ENCODE peak calls at places on chromosome 11, in four cellular contexts. I is stomach, E is OCI-LY7, T is caudate nucleus. U is an unnamed sample.

GRCh38 chr11:131644204-131644603 is 273.8 kb downstream of the NTM start:
- DNase-seq in E (no peak), T (no peak), I (no peak), U (no peak)

GRCh38 chr11:86660011-86660595 is 12.3 kb downstream of the ME3 start:
- DNase-seq in E (no peak), T (no peak), I (no peak), U (no peak)

GRCh38 chr11:68140496-68141246 is 19.5 kb upstream of the CHKA start:
- DNase-seq in T (no peak), I (peak; percentile 53), E (no peak), U (no peak)

GRCh38 chr11:73376803-73377629 is 817 bp downstream of the RELT start:
- DNase-seq in I (peak; percentile 41), E (peak; percentile 66), T (peak; percentile 51), U (no peak)

GRCh38 chr11:71140206-71140919 is 112.0 kb downstream of the SHANK2 start:
- DNase-seq in I (no peak), T (peak; percentile 64), E (no peak), U (peak; percentile 33)

GRCh38 chr11:281486-282161 is 3.4 kb downstream of the NLRP6 start:
- DNase-seq in I (no peak), T (no peak), E (no peak), U (no peak)

GRCh38 chr11:35418282-35418846 is 994 bp downstream of the SLC1A2 start:
- DNase-seq in T (peak; percentile 8), I (no peak), E (no peak), U (no peak)

GRCh38 chr11:9941991-9942390 is 278.1 kb downstream of the SWAP70 start:
- DNase-seq in T (no peak), I (no peak), E (no peak), U (no peak)

GRCh38 chr11:120622189-120622912 is 110.8 kb downstream of the GRIK4 start:
- DNase-seq in E (peak; percentile 43), I (no peak), T (no peak), U (no peak)

GRCh38 chr11:45805305-45806071 is 539 bp downstream of the SLC35C1 start:
- DNase-seq in E (no peak), I (peak; percentile 34), T (no peak), U (no peak)

GRCh38 chr11:64765291-64765803 is 5.6 kb upstream of the PYGM start:
- DNase-seq in T (no peak), E (no peak), I (no peak), U (no peak)

GRCh38 chr11:81476345-81476744 is 1257.3 kb downstream of the FAM181B start:
- DNase-seq in E (no peak), I (no peak), T (no peak), U (no peak)

GRCh38 chr11:9955387-9955786 is 291.5 kb downstream of the SWAP70 start:
- DNase-seq in E (no peak), I (no peak), T (no peak), U (no peak)

GRCh38 chr11:74205181-74205580 is 34.1 kb downstream of the PPME1 start:
- DNase-seq in I (no peak), T (no peak), E (no peak), U (no peak)

GRCh38 chr11:16169946-16170345 is 186.4 kb downstream of the SOX6 start:
- DNase-seq in E (no peak), T (no peak), I (no peak), U (no peak)

GRCh38 chr11:78131956-78132355 is 7.5 kb downstream of the ALG8 start:
- DNase-seq in E (no peak), T (no peak), I (no peak), U (no peak)

GRCh38 chr11:103619480-103619879 is 417.0 kb upstream of the DDI1 start:
- DNase-seq in T (no peak), I (no peak), E (peak; percentile 5), U (no peak)

GRCh38 chr11:46889689-46890475 is 28.5 kb downstream of the LRP4 start:
- DNase-seq in I (peak; percentile 81), E (peak; percentile 85), T (peak; percentile 75), U (peak; percentile 62)

GRCh38 chr11:105371311-105371710 is 231.7 kb upstream of the CARD18 start:
- DNase-seq in T (no peak), I (no peak), E (no peak), U (no peak)

GRCh38 chr11:65786008-65786785 is 666 bp upstream of the OVOL1 start:
- DNase-seq in E (no peak), T (no peak), I (peak; percentile 59), U (no peak)

GRCh38 chr11:14378171-14378570 is 19.2 kb upstream of the RRAS2 start:
- DNase-seq in T (no peak), E (no peak), I (no peak), U (no peak)

GRCh38 chr11:19560156-19560555 is 152.5 kb upstream of the NAV2 start:
- DNase-seq in I (no peak), E (no peak), T (no peak), U (no peak)

GRCh38 chr11:116598556-116598955 is 174.2 kb downstream of the BUD13 start:
- DNase-seq in T (no peak), I (no peak), E (no peak), U (no peak)

GRCh38 chr11:122706689-122707088 is 51.2 kb downstream of the UBASH3B start:
- DNase-seq in T (no peak), E (no peak), I (no peak), U (no peak)

GRCh38 chr11:67406969-67407699 is 3.3 kb downstream of the TBC1D10C start:
- DNase-seq in T (peak; percentile 73), E (peak; percentile 68), I (no peak), U (no peak)

GRCh38 chr11:34235591-34236071 is 122.2 kb downstream of the ABTB2 start:
- DNase-seq in I (no peak), T (no peak), E (no peak), U (no peak)

GRCh38 chr11:66081505-66081904 is 11.4 kb downstream of the PACS1 start:
- DNase-seq in T (peak; percentile 15), I (peak; percentile 78), E (peak; percentile 92), U (peak; percentile 31)

GRCh38 chr11:12135185-12135584 is 24.8 kb downstream of the MICAL2 start:
- DNase-seq in E (no peak), T (no peak), I (no peak), U (no peak)

GRCh38 chr11:12137005-12137690 is 26.8 kb downstream of the MICAL2 start:
- DNase-seq in I (peak; percentile 51), T (no peak), E (no peak), U (no peak)

GRCh38 chr11:12139144-12139881 is 28.9 kb downstream of the MICAL2 start:
- DNase-seq in T (no peak), E (no peak), I (no peak), U (no peak)

GRCh38 chr11:12140186-12140938 is 30.0 kb downstream of the MICAL2 start:
- DNase-seq in E (no peak), T (no peak), I (no peak), U (no peak)

DNA sequence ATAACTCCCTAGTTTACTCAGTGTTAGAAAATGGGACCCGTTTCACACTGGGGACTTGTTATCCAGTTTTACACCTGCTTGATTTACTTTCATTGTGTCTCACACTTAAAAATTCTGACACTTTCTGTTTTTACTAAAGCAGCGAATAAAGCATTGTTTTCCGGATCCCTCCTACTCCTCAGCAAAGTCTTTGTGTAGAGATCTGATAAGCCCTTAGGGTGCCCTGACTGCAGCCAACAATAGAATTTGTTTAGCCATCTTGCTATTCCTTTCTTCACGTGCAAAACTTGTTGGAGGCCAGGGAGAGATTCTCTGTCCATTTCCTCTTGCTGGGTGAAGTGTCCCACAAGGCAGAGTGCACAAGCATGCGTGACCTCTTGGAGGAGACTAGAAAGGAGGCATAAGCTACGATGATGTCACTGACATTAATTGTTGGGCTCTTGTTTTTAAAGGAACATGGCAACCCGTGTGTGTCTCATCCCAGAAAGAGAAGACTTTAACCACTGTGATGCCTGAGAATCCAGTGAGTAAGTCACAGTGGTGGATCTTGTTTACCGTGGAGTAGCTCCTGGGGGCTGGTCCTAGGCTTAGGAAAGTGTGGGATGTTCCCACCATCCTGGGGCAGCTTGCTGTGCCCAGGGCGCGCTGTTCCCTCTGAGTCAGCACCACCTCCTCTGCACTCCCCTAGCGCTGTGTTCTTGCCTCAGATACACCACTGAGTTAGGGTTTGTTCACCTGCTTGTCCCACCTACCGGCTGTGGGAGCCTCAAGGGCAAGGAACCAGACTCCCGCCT is 27.7 kb downstream of the MICAL2 start:
- DNase-seq in I (no peak), E (no peak), T (no peak), U (no peak)
- H3K27ac ChIP-seq in I (peak overlapping the region; percentile 84), E (no peak overlapping the region), T (peak overlapping the region; percentile 27), U (no peak overlapping the region)

DNA sequence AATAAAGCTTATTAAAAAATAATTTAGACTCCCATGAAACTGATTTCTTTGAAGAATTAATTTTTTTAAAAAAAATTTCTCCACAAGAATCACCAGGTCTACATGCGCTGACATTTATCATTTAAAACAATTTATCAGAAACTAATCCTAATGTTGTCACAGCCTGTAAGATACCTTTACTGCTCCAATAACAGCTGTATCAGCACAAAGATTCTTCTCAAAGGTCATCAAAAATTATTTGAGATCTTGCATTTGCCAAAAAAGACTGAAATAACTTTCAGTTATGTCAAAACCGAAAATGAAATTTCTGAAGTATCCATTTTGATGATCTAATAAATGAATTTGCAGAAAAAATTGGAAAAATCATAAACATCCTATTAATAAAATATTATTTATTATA is 8.1 kb downstream of the KRTAP5-5 start:
- DNase-seq in E (no peak), T (no peak), I (no peak), U (no peak)
- H3K27ac ChIP-seq in E (no peak overlapping the region), T (no peak overlapping the region), I (no peak overlapping the region), U (no peak overlapping the region)

GRCh38 chr11:112524808-112525207 is 264.1 kb upstream of the PLET1 start:
- DNase-seq in T (no peak), E (no peak), I (peak; percentile 35), U (peak; percentile 7)

GRCh38 chr11:112523477-112523876 is 262.8 kb upstream of the PLET1 start:
- DNase-seq in I (no peak), E (no peak), T (peak; percentile 70), U (peak; percentile 74)

GRCh38 chr11:112525844-112526590 is 265.4 kb upstream of the PLET1 start:
- DNase-seq in T (no peak), E (no peak), I (no peak), U (no peak)

GRCh38 chr11:112525270-112525669 is 264.6 kb upstream of the PLET1 start:
- DNase-seq in E (no peak), T (no peak), I (no peak), U (no peak)

DNA sequence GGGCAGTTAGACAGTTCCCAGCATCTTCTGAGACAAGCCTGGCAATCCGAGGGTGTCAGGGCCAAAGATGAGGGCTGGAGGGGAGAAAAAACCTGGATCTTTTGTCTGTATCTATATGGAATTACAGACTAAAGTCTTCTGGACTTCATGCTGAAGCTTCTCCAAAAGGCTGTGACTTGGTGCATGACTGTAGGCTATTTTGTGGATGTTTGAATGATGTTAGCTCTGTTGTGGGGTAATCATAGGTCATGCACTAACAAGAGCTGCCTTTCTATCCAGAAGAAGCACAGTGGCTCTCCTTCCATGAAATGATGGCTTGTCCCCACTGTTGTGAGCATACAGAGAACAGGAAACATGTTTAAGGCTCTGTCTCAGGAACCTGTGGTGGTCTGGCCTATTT is 263.3 kb upstream of the PLET1 start:
- DNase-seq in I (no peak), T (peak; percentile 46), E (no peak), U (no peak)
- H3K27ac ChIP-seq in I (peak overlapping the region; percentile 63), T (peak overlapping the region; percentile 72), E (no peak overlapping the region), U (peak overlapping the region; percentile 78)

DNA sequence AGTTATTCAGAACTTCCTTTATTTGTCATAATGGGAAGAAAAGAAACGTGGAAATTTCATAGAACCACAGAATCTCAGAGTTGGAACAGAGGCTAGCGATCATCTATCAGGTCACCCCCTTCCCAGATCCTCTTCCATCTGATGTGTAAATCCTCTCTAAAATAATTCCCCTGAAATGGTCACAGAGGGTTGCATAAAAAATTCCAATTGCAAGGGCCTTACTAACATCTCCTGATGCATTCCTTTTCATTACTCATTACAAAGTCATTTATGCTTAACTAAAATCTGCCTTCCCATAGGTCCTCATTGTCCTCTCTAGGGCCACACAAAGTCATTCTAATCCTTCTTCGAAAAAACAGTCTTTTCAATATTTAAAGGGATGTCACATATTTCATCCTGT is 771.3 kb downstream of the DLG2 start:
- DNase-seq in T (no peak), I (no peak), E (no peak), U (no peak)
- H3K27ac ChIP-seq in T (no peak overlapping the region), I (no peak overlapping the region), E (no peak overlapping the region), U (no peak overlapping the region)